ENCODE peak calls at places on chromosomes 1 and 21, in seven cellular contexts. One of them, this sample, is unnamed.

GRCh38 chr1:6157528-6158174 is 22.5 kb downstream of the CHD5 start:
- DNase-seq in LoVo: peak; percentile 80
- DNase-seq in OCI-LY7: no peak
- DNase-seq in stimulated activated CD4-positive, alpha-beta T cell treated with anti-CD3 and anti-CD28 coated beads, Interleukin-2, amount 100 ng/mL, for 48 hours: peak; percentile 20
- DNase-seq in stimulated activated CD8-positive, alpha-beta memory T cell treated with anti-CD3 and anti-CD28 coated beads, Interleukin-15, amount 100 ng/mL, for 24 hours: no peak
- DNase-seq in NCI-H2081: peak; percentile 85
- DNase-seq in HTR-8/SVneo: peak; percentile 84
- DNase-seq in this sample: peak; percentile 93

GRCh38 chr1:243483084-243483845 is 227.4 kb downstream of the SDCCAG8 start:
- DNase-seq in NCI-H2081: no peak
- DNase-seq in HTR-8/SVneo: no peak
- DNase-seq in stimulated activated CD8-positive, alpha-beta memory T cell treated with anti-CD3 and anti-CD28 coated beads, Interleukin-15, amount 100 ng/mL, for 24 hours: no peak
- DNase-seq in OCI-LY7: no peak
- DNase-seq in stimulated activated CD4-positive, alpha-beta T cell treated with anti-CD3 and anti-CD28 coated beads, Interleukin-2, amount 100 ng/mL, for 48 hours: no peak
- DNase-seq in LoVo: no peak
- DNase-seq in this sample: no peak

GRCh38 chr1:246155923-246156322 is 351.2 kb downstream of the SMYD3 start:
- DNase-seq in HTR-8/SVneo: peak; percentile 14
- DNase-seq in LoVo: peak; percentile 39
- DNase-seq in stimulated activated CD4-positive, alpha-beta T cell treated with anti-CD3 and anti-CD28 coated beads, Interleukin-2, amount 100 ng/mL, for 48 hours: no peak
- DNase-seq in OCI-LY7: no peak
- DNase-seq in NCI-H2081: no peak
- DNase-seq in stimulated activated CD8-positive, alpha-beta memory T cell treated with anti-CD3 and anti-CD28 coated beads, Interleukin-15, amount 100 ng/mL, for 24 hours: no peak
- DNase-seq in this sample: no peak

GRCh38 chr1:183244466-183244865 is 58.4 kb downstream of the LAMC2 start:
- DNase-seq in stimulated activated CD8-positive, alpha-beta memory T cell treated with anti-CD3 and anti-CD28 coated beads, Interleukin-15, amount 100 ng/mL, for 24 hours: no peak
- DNase-seq in NCI-H2081: no peak
- DNase-seq in LoVo: no peak
- DNase-seq in HTR-8/SVneo: no peak
- DNase-seq in stimulated activated CD4-positive, alpha-beta T cell treated with anti-CD3 and anti-CD28 coated beads, Interleukin-2, amount 100 ng/mL, for 48 hours: no peak
- DNase-seq in OCI-LY7: no peak
- DNase-seq in this sample: no peak

GRCh38 chr1:42807056-42807668 is 9.8 kb upstream of the ERMAP start:
- DNase-seq in stimulated activated CD8-positive, alpha-beta memory T cell treated with anti-CD3 and anti-CD28 coated beads, Interleukin-15, amount 100 ng/mL, for 24 hours: no peak
- DNase-seq in LoVo: no peak
- DNase-seq in OCI-LY7: no peak
- DNase-seq in stimulated activated CD4-positive, alpha-beta T cell treated with anti-CD3 and anti-CD28 coated beads, Interleukin-2, amount 100 ng/mL, for 48 hours: no peak
- DNase-seq in NCI-H2081: no peak
- DNase-seq in HTR-8/SVneo: no peak
- DNase-seq in this sample: no peak

GRCh38 chr1:100868364-100868995 is 26.2 kb downstream of the EXTL2 start:
- DNase-seq in stimulated activated CD8-positive, alpha-beta memory T cell treated with anti-CD3 and anti-CD28 coated beads, Interleukin-15, amount 100 ng/mL, for 24 hours: no peak
- DNase-seq in HTR-8/SVneo: no peak
- DNase-seq in LoVo: peak; percentile 46
- DNase-seq in OCI-LY7: peak; percentile 44
- DNase-seq in stimulated activated CD4-positive, alpha-beta T cell treated with anti-CD3 and anti-CD28 coated beads, Interleukin-2, amount 100 ng/mL, for 48 hours: no peak
- DNase-seq in NCI-H2081: no peak
- DNase-seq in this sample: peak; percentile 24

GRCh38 chr21:40841524-40842196 is 5.3 kb downstream of the DSCAM start:
- DNase-seq in OCI-LY7: no peak
- DNase-seq in HTR-8/SVneo: no peak
- DNase-seq in NCI-H2081: peak; percentile 78
- DNase-seq in stimulated activated CD8-positive, alpha-beta memory T cell treated with anti-CD3 and anti-CD28 coated beads, Interleukin-15, amount 100 ng/mL, for 24 hours: no peak
- DNase-seq in LoVo: peak; percentile 28
- DNase-seq in stimulated activated CD4-positive, alpha-beta T cell treated with anti-CD3 and anti-CD28 coated beads, Interleukin-2, amount 100 ng/mL, for 48 hours: no peak
- DNase-seq in this sample: peak; percentile 93

GRCh38 chr1:57447551-57447950 is 23.7 kb upstream of the DAB1 start:
- DNase-seq in stimulated activated CD4-positive, alpha-beta T cell treated with anti-CD3 and anti-CD28 coated beads, Interleukin-2, amount 100 ng/mL, for 48 hours: no peak
- DNase-seq in stimulated activated CD8-positive, alpha-beta memory T cell treated with anti-CD3 and anti-CD28 coated beads, Interleukin-15, amount 100 ng/mL, for 24 hours: no peak
- DNase-seq in NCI-H2081: no peak
- DNase-seq in HTR-8/SVneo: no peak
- DNase-seq in OCI-LY7: no peak
- DNase-seq in LoVo: no peak
- DNase-seq in this sample: no peak

GRCh38 chr1:115084902-115085505 is 4.3 kb downstream of the TSPAN2 start:
- DNase-seq in HTR-8/SVneo: no peak
- DNase-seq in OCI-LY7: no peak
- DNase-seq in stimulated activated CD8-positive, alpha-beta memory T cell treated with anti-CD3 and anti-CD28 coated beads, Interleukin-15, amount 100 ng/mL, for 24 hours: no peak
- DNase-seq in stimulated activated CD4-positive, alpha-beta T cell treated with anti-CD3 and anti-CD28 coated beads, Interleukin-2, amount 100 ng/mL, for 48 hours: no peak
- DNase-seq in NCI-H2081: no peak
- DNase-seq in LoVo: no peak
- DNase-seq in this sample: no peak

GRCh38 chr21:15212214-15212613 is 147.4 kb upstream of the NRIP1 start:
- DNase-seq in NCI-H2081: no peak
- DNase-seq in OCI-LY7: no peak
- DNase-seq in HTR-8/SVneo: no peak
- DNase-seq in stimulated activated CD8-positive, alpha-beta memory T cell treated with anti-CD3 and anti-CD28 coated beads, Interleukin-15, amount 100 ng/mL, for 24 hours: no peak
- DNase-seq in stimulated activated CD4-positive, alpha-beta T cell treated with anti-CD3 and anti-CD28 coated beads, Interleukin-2, amount 100 ng/mL, for 48 hours: no peak
- DNase-seq in LoVo: no peak
- DNase-seq in this sample: no peak

This sample was measured in COR-L47.